ENCODE peak calls at places on chromosomes 12 and 14, in seven cellular contexts. One of them, this sample, is unnamed.

GRCh38 chr12:65696227-65696626 is 128.1 kb upstream of the HMGA2 start:
- DNase-seq in NCI-H460: no peak
- DNase-seq in CD8-positive, alpha-beta T cell: no peak
- DNase-seq in right cardiac atrium: no peak
- DNase-seq in stimulated activated CD4-positive, alpha-beta T cell treated with anti-CD3 and anti-CD28 coated beads, Interleukin-1b, Interleukin-23, amount 100 ng/mL, for 24 hours: no peak
- DNase-seq in H4: no peak
- DNase-seq in NT2/D1: no peak
- DNase-seq in this sample: no peak

GRCh38 chr14:24436355-24437019 is 6.1 kb downstream of the SDR39U1 start:
- DNase-seq in NCI-H460: peak; percentile 77
- DNase-seq in CD8-positive, alpha-beta T cell: peak; percentile 39
- DNase-seq in right cardiac atrium: no peak
- DNase-seq in stimulated activated CD4-positive, alpha-beta T cell treated with anti-CD3 and anti-CD28 coated beads, Interleukin-1b, Interleukin-23, amount 100 ng/mL, for 24 hours: no peak
- DNase-seq in H4: peak; percentile 57
- DNase-seq in NT2/D1: peak; percentile 16
- DNase-seq in this sample: peak; percentile 49

GRCh38 chr12:52581481-52581880 is 7.8 kb upstream of the KRT74 start:
- DNase-seq in NCI-H460: no peak
- DNase-seq in CD8-positive, alpha-beta T cell: no peak
- DNase-seq in right cardiac atrium: no peak
- DNase-seq in stimulated activated CD4-positive, alpha-beta T cell treated with anti-CD3 and anti-CD28 coated beads, Interleukin-1b, Interleukin-23, amount 100 ng/mL, for 24 hours: no peak
- DNase-seq in H4: no peak
- DNase-seq in NT2/D1: no peak
- DNase-seq in this sample: peak; percentile 16

GRCh38 chr12:10454531-10454930 is 1.4 kb upstream of the KLRC1 start:
- DNase-seq in NCI-H460: no peak
- DNase-seq in CD8-positive, alpha-beta T cell: no peak
- DNase-seq in right cardiac atrium: no peak
- DNase-seq in stimulated activated CD4-positive, alpha-beta T cell treated with anti-CD3 and anti-CD28 coated beads, Interleukin-1b, Interleukin-23, amount 100 ng/mL, for 24 hours: no peak
- DNase-seq in H4: no peak
- DNase-seq in NT2/D1: no peak
- DNase-seq in this sample: no peak

GRCh38 chr14:96246535-96246839 is 9.5 kb upstream of the BDKRB1 start:
- DNase-seq in NCI-H460: no peak
- DNase-seq in CD8-positive, alpha-beta T cell: no peak
- DNase-seq in right cardiac atrium: no peak
- DNase-seq in stimulated activated CD4-positive, alpha-beta T cell treated with anti-CD3 and anti-CD28 coated beads, Interleukin-1b, Interleukin-23, amount 100 ng/mL, for 24 hours: no peak
- DNase-seq in H4: peak; percentile 89
- DNase-seq in NT2/D1: no peak
- DNase-seq in this sample: peak; percentile 94

GRCh38 chr14:76805245-76805644 is 7.4 kb downstream of the ANGEL1 start:
- DNase-seq in NCI-H460: no peak
- DNase-seq in CD8-positive, alpha-beta T cell: no peak
- DNase-seq in right cardiac atrium: no peak
- DNase-seq in stimulated activated CD4-positive, alpha-beta T cell treated with anti-CD3 and anti-CD28 coated beads, Interleukin-1b, Interleukin-23, amount 100 ng/mL, for 24 hours: no peak
- DNase-seq in H4: no peak
- DNase-seq in NT2/D1: no peak
- DNase-seq in this sample: no peak

GRCh38 chr12:56338643-56339422 is at the start of gene IL23A:
- DNase-seq in NCI-H460: no peak
- DNase-seq in CD8-positive, alpha-beta T cell: peak; percentile 84
- DNase-seq in right cardiac atrium: no peak
- DNase-seq in stimulated activated CD4-positive, alpha-beta T cell treated with anti-CD3 and anti-CD28 coated beads, Interleukin-1b, Interleukin-23, amount 100 ng/mL, for 24 hours: peak; percentile 66
- DNase-seq in H4: no peak
- DNase-seq in NT2/D1: no peak
- DNase-seq in this sample: peak; percentile 61

GRCh38 chr12:131494141-131494733 is 216.7 kb upstream of the SFSWAP start:
- DNase-seq in NCI-H460: no peak
- DNase-seq in CD8-positive, alpha-beta T cell: no peak
- DNase-seq in right cardiac atrium: no peak
- DNase-seq in stimulated activated CD4-positive, alpha-beta T cell treated with anti-CD3 and anti-CD28 coated beads, Interleukin-1b, Interleukin-23, amount 100 ng/mL, for 24 hours: no peak
- DNase-seq in H4: no peak
- DNase-seq in NT2/D1: no peak
- DNase-seq in this sample: no peak

GRCh38 chr14:80959448-80960006 is 4.1 kb downstream of the TSHR start:
- DNase-seq in NCI-H460: no peak
- DNase-seq in CD8-positive, alpha-beta T cell: peak; percentile 20
- DNase-seq in right cardiac atrium: no peak
- DNase-seq in stimulated activated CD4-positive, alpha-beta T cell treated with anti-CD3 and anti-CD28 coated beads, Interleukin-1b, Interleukin-23, amount 100 ng/mL, for 24 hours: no peak
- DNase-seq in H4: no peak
- DNase-seq in NT2/D1: no peak
- DNase-seq in this sample: no peak

GRCh38 chr14:101731187-101732080 is 30.1 kb upstream of the PPP2R5C start:
- DNase-seq in NCI-H460: peak; percentile 96
- DNase-seq in CD8-positive, alpha-beta T cell: peak; percentile 80
- DNase-seq in right cardiac atrium: no peak
- DNase-seq in stimulated activated CD4-positive, alpha-beta T cell treated with anti-CD3 and anti-CD28 coated beads, Interleukin-1b, Interleukin-23, amount 100 ng/mL, for 24 hours: peak; percentile 60
- DNase-seq in H4: peak; percentile 91
- DNase-seq in NT2/D1: no peak
- DNase-seq in this sample: peak; percentile 78

GRCh38 chr12:29354954-29355353 is 26.0 kb downstream of the ERGIC2 start:
- DNase-seq in NCI-H460: no peak
- DNase-seq in CD8-positive, alpha-beta T cell: no peak
- DNase-seq in right cardiac atrium: no peak
- DNase-seq in stimulated activated CD4-positive, alpha-beta T cell treated with anti-CD3 and anti-CD28 coated beads, Interleukin-1b, Interleukin-23, amount 100 ng/mL, for 24 hours: no peak
- DNase-seq in H4: no peak
- DNase-seq in NT2/D1: no peak
- DNase-seq in this sample: no peak

GRCh38 chr14:55255979-55256378 is 15.2 kb upstream of the FBXO34 start:
- DNase-seq in NCI-H460: no peak
- DNase-seq in CD8-positive, alpha-beta T cell: no peak
- DNase-seq in right cardiac atrium: no peak
- DNase-seq in stimulated activated CD4-positive, alpha-beta T cell treated with anti-CD3 and anti-CD28 coated beads, Interleukin-1b, Interleukin-23, amount 100 ng/mL, for 24 hours: no peak
- DNase-seq in H4: no peak
- DNase-seq in NT2/D1: no peak
- DNase-seq in this sample: no peak

This sample was measured in A172.